ENCODE peak calls at places on chromosomes 5 and 9, in eight cellular contexts. Q is stomach, S is uterus, I is ovary, B is gastrocnemius medialis, X is endothelial cell of umbilical vein, U is tibial nerve, O is heart left ventricle. H is an unnamed sample.

GRCh38 chr9:121498487-121499176 is 1.0 kb downstream of the GGTA1 start:
- DNase-seq in B (peak; percentile 41), S (peak; percentile 46), I (peak; percentile 13), X (no peak), U (peak; percentile 39), Q (peak; percentile 28), O (peak; percentile 53), H (no peak)

GRCh38 chr5:153476767-153477166 is 13.7 kb upstream of the GRIA1 start:
- DNase-seq in O (no peak), S (no peak), Q (no peak), X (peak; percentile 53), I (no peak), U (no peak), B (no peak), H (no peak)

GRCh38 chr5:145960848-145961600 is 24.6 kb downstream of the SH3RF2 start:
- DNase-seq in U (no peak), S (no peak), O (no peak), X (no peak), I (no peak), Q (no peak), B (no peak), H (no peak)

GRCh38 chr5:40676643-40677333 is 2.9 kb upstream of the PTGER4 start:
- DNase-seq in U (no peak), Q (no peak), I (no peak), B (peak; percentile 39), S (peak; percentile 25), X (peak; percentile 93), O (peak; percentile 67), H (no peak)

GRCh38 chr5:162837161-162837560 is 600.2 kb upstream of the CCNG1 start:
- DNase-seq in Q (no peak), O (no peak), U (no peak), I (no peak), X (no peak), S (no peak), B (no peak), H (no peak)

GRCh38 chr5:72847989-72848473 is 31.6 kb downstream of the TNPO1 start:
- DNase-seq in S (peak; percentile 88), X (peak; percentile 93), Q (peak; percentile 90), B (peak; percentile 92), O (peak; percentile 92), I (peak; percentile 82), U (peak; percentile 84), H (peak; percentile 91)

GRCh38 chr5:174503461-174504265 is 220.7 kb upstream of the MSX2 start:
- DNase-seq in Q (peak; percentile 63), I (no peak), U (no peak), X (peak; percentile 2), B (no peak), S (no peak), O (no peak), H (no peak)

GRCh38 chr5:132334812-132335211 is 34.7 kb upstream of the SLC22A5 start:
- DNase-seq in B (no peak), S (no peak), U (no peak), I (no peak), X (peak; percentile 41), Q (no peak), O (no peak), H (no peak)

GRCh38 chr5:175889910-175890684 is 18.7 kb downstream of the CPLX2 start:
- DNase-seq in B (no peak), I (no peak), X (no peak), Q (peak; percentile 53), U (no peak), O (no peak), S (no peak), H (peak; percentile 87)

GRCh38 chr5:41929035-41929434 is 4.0 kb downstream of the FBXO4 start:
- DNase-seq in Q (no peak), O (no peak), S (no peak), I (no peak), U (no peak), X (no peak), B (no peak), H (no peak)

GRCh38 chr5:80622756-80623155 is 31.7 kb upstream of the MSH3 start:
- DNase-seq in Q (no peak), S (no peak), O (no peak), X (no peak), I (no peak), B (no peak), U (no peak), H (no peak)

GRCh38 chr9:34644766-34645314 is 1.6 kb upstream of the GALT start:
- DNase-seq in I (no peak), O (no peak), S (no peak), U (no peak), X (no peak), Q (no peak), B (no peak), H (no peak)

GRCh38 chr5:102583663-102584062 is 84.9 kb upstream of the SLCO6A1 start:
- DNase-seq in U (no peak), Q (no peak), I (no peak), B (no peak), X (peak; percentile 43), S (no peak), O (no peak), H (peak; percentile 29)

GRCh38 chr9:85200726-85201402 is 531.3 kb downstream of the NTRK2 start:
- DNase-seq in I (no peak), X (peak; percentile 94), Q (peak; percentile 77), U (no peak), B (no peak), O (no peak), S (no peak), H (no peak)

GRCh38 chr9:34581318-34581717 is 8.2 kb downstream of the CNTFR start:
- DNase-seq in I (no peak), B (no peak), O (no peak), Q (no peak), S (no peak), U (no peak), X (no peak), H (no peak)

GRCh38 chr9:6134661-6135177 is 80.9 kb upstream of the IL33 start:
- DNase-seq in U (no peak), Q (no peak), I (no peak), S (no peak), X (no peak), B (no peak), O (no peak), H (no peak)

GRCh38 chr5:124961517-124961916 is 215.1 kb upstream of the ZNF608 start:
- DNase-seq in O (no peak), B (no peak), U (no peak), Q (no peak), X (no peak), I (no peak), S (no peak), H (no peak)

GRCh38 chr5:131579917-131580671 is 54.9 kb downstream of the RAPGEF6 start:
- DNase-seq in B (no peak), O (no peak), S (no peak), X (no peak), I (no peak), U (no peak), Q (no peak), H (no peak)

GRCh38 chr9:107404086-107404590 is 85.4 kb downstream of the KLF4 start:
- DNase-seq in B (no peak), S (no peak), I (no peak), Q (no peak), O (no peak), X (no peak), U (no peak), H (no peak)

GRCh38 chr9:135066291-135066690 is 21.2 kb upstream of the OLFM1 start:
- DNase-seq in X (no peak), Q (no peak), B (no peak), I (no peak), O (peak; percentile 4), U (no peak), S (no peak), H (no peak)

GRCh38 chr5:55364537-55365055 is 56.8 kb downstream of the MTREX start:
- DNase-seq in U (no peak), I (no peak), O (no peak), B (no peak), Q (no peak), S (no peak), X (no peak), H (no peak)

GRCh38 chr5:62790348-62790747 is 211.7 kb downstream of the LRRC70 start:
- DNase-seq in S (no peak), O (no peak), Q (no peak), X (no peak), U (peak; percentile 18), I (peak; percentile 46), B (no peak), H (no peak)

GRCh38 chr9:136845465-136846261 is 3.4 kb downstream of the AJM1 start:
- DNase-seq in B (no peak), S (no peak), I (no peak), O (no peak), Q (no peak), U (no peak), X (no peak), H (no peak)
- TF ChIP-seq POLR2A in B (no peak), S (no peak), I (no peak), O (no peak), Q (no peak), U (no peak), X (no peak), H (no peak)

DNA sequence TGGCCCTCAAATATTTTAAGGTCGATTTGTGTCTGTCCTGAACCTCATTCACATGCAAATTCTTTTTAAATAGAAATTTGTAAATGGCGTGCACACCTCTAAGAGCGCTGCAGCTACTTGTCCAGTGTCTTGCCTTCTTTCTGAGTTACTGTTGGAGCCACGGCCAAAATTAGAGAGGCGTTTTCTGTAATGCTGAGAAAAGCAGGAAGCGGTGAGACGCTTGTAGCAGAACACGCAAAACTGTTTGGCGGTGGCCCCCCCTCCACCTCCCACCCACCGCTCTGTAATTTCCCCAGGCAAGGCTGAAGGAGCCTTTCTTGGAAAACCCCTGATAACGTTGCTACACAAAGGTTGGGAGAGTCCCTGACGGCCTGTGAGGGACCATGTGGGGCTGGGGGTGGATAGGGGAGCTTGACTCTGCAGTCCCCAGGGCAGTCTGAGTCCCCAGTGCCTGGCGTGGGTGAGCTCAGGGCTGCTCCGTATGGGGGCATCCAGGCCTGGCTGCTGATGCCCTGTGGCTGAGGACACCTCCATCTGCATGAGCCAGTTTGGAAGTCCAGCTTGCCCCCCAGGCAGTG is 96.5 kb downstream of the GADD45G start:
- DNase-seq in U (no peak), B (no peak), Q (no peak), I (no peak), S (peak; percentile 5), O (no peak), X (no peak), H (no peak)
- TF ChIP-seq POLR2A in U (no peak), B (no peak), Q (no peak), I (no peak), S (no peak), O (no peak), X (no peak), H (no peak)

DNA sequence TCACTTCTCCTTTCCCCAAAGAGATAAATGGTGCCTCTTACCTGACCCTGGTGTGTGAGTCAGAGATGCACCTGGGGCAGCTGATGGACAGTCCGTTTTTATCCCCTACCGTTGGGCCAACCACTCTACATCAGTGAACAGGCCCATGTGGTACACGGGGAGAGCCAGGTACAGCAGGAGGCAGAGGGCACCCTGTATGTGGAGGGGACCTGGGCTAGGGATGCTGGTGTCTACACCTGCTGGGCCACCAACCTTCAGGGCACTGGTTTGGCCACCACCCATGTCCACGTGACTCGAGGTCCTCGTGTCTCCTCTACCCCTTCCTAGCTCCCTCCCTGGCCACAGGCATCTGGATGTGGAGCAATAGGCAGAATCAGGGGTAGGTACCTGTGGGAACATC is 22.7 kb upstream of the ANXA6 start:
- DNase-seq in I (no peak), S (peak; percentile 10), U (no peak), X (no peak), O (no peak), Q (no peak), B (no peak), H (no peak)
- TF ChIP-seq POLR2A in I (no peak), S (no peak), U (no peak), X (no peak), O (no peak), Q (no peak), B (no peak), H (no peak)

GRCh38 chr5:177442066-177442836 is 4.4 kb upstream of the PRR7 start:
- DNase-seq in B (no peak), X (no peak), S (no peak), I (no peak), Q (no peak), O (no peak), U (no peak), H (no peak)
- TF ChIP-seq POLR2A in B (no peak), X (no peak), S (no peak), I (no peak), Q (no peak), O (no peak), U (no peak), H (no peak)